ENCODE peak calls at places on chromosomes 16 and 17, in nine cellular contexts. H, P, G, S, D, V, B, U and Y are unnamed samples.

GRCh38 chr16:17529982-17530760 is 59.4 kb upstream of the XYLT1 start:
- DNase-seq in H (no peak), P (peak), G (no peak), S (no peak), D (no peak), V (no peak), B (no peak), U (no peak), Y (no peak)

GRCh38 chr17:67245073-67245693 is at the start of gene HELZ:
- DNase-seq in H (peak), P (peak), G (peak), S (peak), D (peak), V (peak), B (peak), U (peak), Y (peak)

GRCh38 chr16:81357711-81358270 is 43.0 kb downstream of the GAN start:
- DNase-seq in H (no peak), P (no peak), G (no peak), S (no peak), D (no peak), V (no peak), B (no peak), U (no peak), Y (no peak)

GRCh38 chr16:29820730-29821662 is 734 bp downstream of the MVP start:
- DNase-seq in H (no peak), P (peak), G (no peak), S (peak), D (no peak), V (no peak), B (peak), U (no peak), Y (peak)

GRCh38 chr16:89653656-89654295 is 3.7 kb downstream of the CHMP1A start:
- DNase-seq in H (no peak), P (no peak), G (no peak), S (no peak), D (no peak), V (no peak), B (no peak), U (no peak), Y (no peak)

GRCh38 chr17:57211543-57211942 is 44.8 kb upstream of the MSI2 start:
- DNase-seq in H (no peak), P (no peak), G (no peak), S (no peak), D (no peak), V (no peak), B (peak), U (no peak), Y (no peak)

GRCh38 chr16:54363760-54364159 is 77.2 kb upstream of the IRX3 start:
- DNase-seq in H (no peak), P (no peak), G (peak), S (no peak), D (no peak), V (peak), B (no peak), U (no peak), Y (no peak)

GRCh38 chr16:83744521-83744981 is 63.2 kb upstream of the HSBP1 start:
- DNase-seq in H (no peak), P (no peak), G (no peak), S (no peak), D (no peak), V (peak), B (peak), U (no peak), Y (peak)

GRCh38 chr17:65660947-65661346 is 99.5 kb upstream of the AXIN2 start:
- DNase-seq in H (peak), P (no peak), G (no peak), S (no peak), D (no peak), V (peak), B (peak), U (no peak), Y (no peak)

GRCh38 chr17:56909742-56910508 is 3.9 kb downstream of the TRIM25 start:
- DNase-seq in H (no peak), P (no peak), G (no peak), S (no peak), D (no peak), V (no peak), B (no peak), U (no peak), Y (peak)

GRCh38 chr17:69913241-69914015 is 161.6 kb upstream of the KCNJ16 start:
- DNase-seq in H (no peak), P (no peak), G (no peak), S (no peak), D (no peak), V (no peak), B (no peak), U (no peak), Y (no peak)

GRCh38 chr16:85253127-85253941 is 141.1 kb upstream of the CIBAR2 start:
- DNase-seq in H (peak), P (peak), G (peak), S (peak), D (no peak), V (peak), B (peak), U (no peak), Y (peak)

GRCh38 chr16:722835-723633 is 2.1 kb downstream of the ANTKMT start:
- DNase-seq in H (no peak), P (no peak), G (no peak), S (no peak), D (no peak), V (no peak), B (no peak), U (no peak), Y (no peak)

GRCh38 chr16:58499615-58500328 is at the start of gene NDRG4:
- DNase-seq in H (peak), P (no peak), G (peak), S (no peak), D (peak), V (peak), B (peak), U (peak), Y (peak)

GRCh38 chr17:17859909-17860760 is 23.3 kb upstream of the SREBF1 start:
- DNase-seq in H (peak), P (peak), G (peak), S (peak), D (no peak), V (peak), B (peak), U (no peak), Y (peak)

GRCh38 chr17:41340934-41341861 is 9.4 kb downstream of the KRT33A start:
- DNase-seq in H (no peak), P (peak), G (no peak), S (no peak), D (no peak), V (no peak), B (no peak), U (no peak), Y (no peak)

GRCh38 chr17:57935833-57936807 is 19.1 kb downstream of the CUEDC1 start:
- DNase-seq in H (peak), P (no peak), G (peak), S (no peak), D (no peak), V (peak), B (no peak), U (no peak), Y (no peak)

GRCh38 chr17:40529991-40530390 is 28.6 kb upstream of the TNS4 start:
- DNase-seq in H (no peak), P (no peak), G (no peak), S (no peak), D (no peak), V (no peak), B (peak), U (no peak), Y (no peak)

GRCh38 chr16:59341368-59341767 is 607.3 kb upstream of the GOT2 start:
- DNase-seq in H (no peak), P (no peak), G (peak), S (no peak), D (no peak), V (no peak), B (no peak), U (no peak), Y (no peak)

GRCh38 chr17:35239823-35240222 is 3.0 kb upstream of the SLFN5 start:
- DNase-seq in H (peak), P (no peak), G (no peak), S (no peak), D (no peak), V (no peak), B (no peak), U (no peak), Y (no peak)

GRCh38 chr17:1920948-1921351 is 91.1 kb downstream of the RPA1 start:
- DNase-seq in H (no peak), P (no peak), G (no peak), S (peak), D (no peak), V (no peak), B (no peak), U (no peak), Y (peak)

GRCh38 chr16:11180489-11180888 is 75.5 kb downstream of the SOCS1 start:
- DNase-seq in H (no peak), P (no peak), G (no peak), S (no peak), D (no peak), V (no peak), B (peak), U (no peak), Y (peak)

GRCh38 chr16:87789437-87790277 is 23.9 kb upstream of the KLHDC4 start:
- DNase-seq in H (peak), P (no peak), G (no peak), S (no peak), D (peak), V (no peak), B (peak), U (no peak), Y (no peak)

GRCh38 chr17:35166526-35166925 is 18.9 kb downstream of the UNC45B start:
- DNase-seq in H (no peak), P (no peak), G (no peak), S (no peak), D (no peak), V (no peak), B (no peak), U (no peak), Y (no peak)

GRCh38 chr17:39062846-39063680 is 88.4 kb downstream of the PLXDC1 start:
- DNase-seq in H (no peak), P (no peak), G (no peak), S (peak), D (no peak), V (no peak), B (peak), U (no peak), Y (no peak)

GRCh38 chr17:1134634-1135324 is 45.0 kb downstream of the ABR start:
- DNase-seq in H (no peak), P (no peak), G (no peak), S (no peak), D (no peak), V (no peak), B (no peak), U (no peak), Y (no peak)

GRCh38 chr17:77741109-77741508 is 217.4 kb upstream of the TNRC6C start:
- DNase-seq in H (no peak), P (peak), G (no peak), S (no peak), D (no peak), V (peak), B (no peak), U (no peak), Y (no peak)

GRCh38 chr17:61235001-61235820 is 164.4 kb upstream of the TBX2 start:
- DNase-seq in H (no peak), P (no peak), G (no peak), S (no peak), D (no peak), V (no peak), B (no peak), U (no peak), Y (peak)

DNA sequence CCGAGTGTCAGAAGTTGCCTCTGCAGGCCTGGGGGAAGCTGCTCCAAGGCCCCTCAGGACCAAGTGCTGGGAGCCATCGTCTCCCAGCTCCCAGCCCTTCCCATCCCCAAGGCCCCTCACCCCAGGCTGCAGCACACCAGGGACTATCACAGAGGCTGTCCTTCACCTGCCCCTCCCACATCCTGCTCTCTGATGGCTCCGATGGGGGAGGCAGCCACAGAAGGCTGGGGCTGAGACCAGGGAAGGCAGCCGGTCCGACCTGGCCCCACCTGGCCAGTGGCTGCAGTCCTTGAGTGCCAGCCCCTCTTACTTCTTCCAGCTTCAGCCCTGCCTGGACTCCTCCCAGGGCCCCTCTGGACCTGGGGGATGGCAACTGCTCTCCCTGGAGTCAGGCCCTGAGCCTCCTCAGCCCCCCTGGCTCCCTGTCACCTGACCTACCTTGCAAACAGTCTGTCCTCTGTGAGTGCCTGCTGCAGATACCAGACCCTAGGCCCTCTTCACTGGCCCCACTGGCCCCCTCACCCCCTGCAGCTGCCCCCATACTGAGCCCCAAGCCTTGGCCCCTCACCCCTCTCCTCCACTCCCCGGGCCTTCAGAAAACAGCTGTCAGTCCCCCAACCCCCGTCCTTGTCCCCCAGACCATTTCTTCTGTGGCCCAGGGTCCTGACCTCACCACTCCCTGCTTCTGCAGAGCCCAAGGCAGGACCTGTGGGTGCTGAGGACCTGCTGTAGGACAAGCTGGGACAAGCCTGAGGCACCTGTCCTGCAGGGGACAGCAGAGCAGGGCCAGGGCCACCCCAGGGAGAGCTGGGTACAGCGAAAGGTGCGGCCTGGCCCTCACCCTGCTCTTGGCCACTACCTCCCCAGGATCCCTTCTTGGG is 12.6 kb upstream of the SRRM2 start:
- DNase-seq in H (no peak), P (no peak), G (no peak), S (no peak), D (no peak), V (no peak), B (no peak), U (no peak), Y (peak)
- TF ChIP-seq CTCF in H (no peak), P (no peak), G (no peak), S (no peak), D (no peak), V (no peak), B (no peak), U (no peak), Y (no peak)

DNA sequence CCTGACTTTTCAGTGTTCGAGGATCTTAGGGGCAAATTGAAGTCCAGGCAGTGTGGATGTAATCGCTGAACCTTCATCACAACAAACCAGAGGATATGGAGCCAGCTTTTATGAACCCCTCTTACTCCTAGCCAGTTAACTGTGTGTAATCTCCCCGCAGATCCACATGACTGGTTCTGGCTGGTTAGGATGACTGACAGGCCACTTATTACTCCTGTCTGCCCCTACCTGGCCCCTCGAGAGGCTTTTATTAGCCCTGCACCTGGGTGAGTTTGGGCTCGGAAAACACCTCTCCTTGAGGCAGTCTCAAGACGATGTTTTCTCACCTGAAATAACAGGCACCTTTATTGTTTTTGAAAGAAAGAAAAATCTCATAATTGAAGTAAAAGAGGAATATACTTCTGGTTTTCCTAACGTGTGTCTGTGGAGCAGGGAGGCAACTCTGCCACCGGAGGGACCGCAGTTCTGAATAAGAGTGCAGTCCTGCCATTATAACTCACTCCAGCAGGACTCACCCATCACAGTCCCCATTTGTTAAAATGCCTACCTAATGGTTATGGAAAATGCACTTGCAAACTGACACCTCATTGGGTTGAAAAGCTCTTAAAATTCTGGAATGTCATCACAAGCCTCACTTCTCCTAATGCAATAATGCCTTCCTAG is 291.9 kb upstream of the N4BP1 start:
- DNase-seq in H (no peak), P (no peak), G (peak), S (no peak), D (no peak), V (no peak), B (no peak), U (peak), Y (no peak)
- TF ChIP-seq CTCF in H (no peak), P (no peak), G (peak), S (no peak), D (peak), V (no peak), B (no peak), U (no peak), Y (no peak)

DNA sequence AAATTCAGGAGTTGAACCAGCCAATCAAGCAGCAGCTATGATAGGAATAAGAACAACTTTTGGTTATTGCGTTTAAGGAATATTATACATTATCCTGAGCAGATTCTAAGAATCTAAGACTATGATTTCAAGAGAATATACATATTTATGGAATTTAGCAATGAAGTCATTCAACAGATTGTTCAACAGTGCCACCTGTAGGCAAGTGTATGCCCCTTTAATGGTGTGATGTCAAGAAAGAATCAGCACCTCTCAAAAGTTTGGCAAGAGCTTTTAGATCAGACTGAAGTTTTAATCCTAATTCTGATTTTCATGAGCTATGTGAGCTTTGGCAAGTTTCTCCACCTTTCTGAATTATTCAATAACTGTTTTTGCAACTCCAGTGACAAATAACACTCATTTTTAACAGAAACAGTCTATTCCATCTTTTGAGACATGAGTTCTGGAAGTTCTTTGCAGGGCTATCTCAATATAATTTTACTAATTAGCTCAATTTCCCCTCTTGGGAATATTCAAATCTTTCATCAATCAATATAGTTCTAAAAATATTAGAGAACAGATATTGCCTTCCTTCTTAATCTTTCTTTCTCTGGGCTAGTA is 474.3 kb upstream of the TOM1L1 start:
- DNase-seq in H (no peak), P (no peak), G (peak), S (no peak), D (no peak), V (peak), B (peak), U (no peak), Y (no peak)
- TF ChIP-seq CTCF in H (no peak), P (no peak), G (peak), S (peak), D (no peak), V (peak), B (peak), U (no peak), Y (no peak)

DNA sequence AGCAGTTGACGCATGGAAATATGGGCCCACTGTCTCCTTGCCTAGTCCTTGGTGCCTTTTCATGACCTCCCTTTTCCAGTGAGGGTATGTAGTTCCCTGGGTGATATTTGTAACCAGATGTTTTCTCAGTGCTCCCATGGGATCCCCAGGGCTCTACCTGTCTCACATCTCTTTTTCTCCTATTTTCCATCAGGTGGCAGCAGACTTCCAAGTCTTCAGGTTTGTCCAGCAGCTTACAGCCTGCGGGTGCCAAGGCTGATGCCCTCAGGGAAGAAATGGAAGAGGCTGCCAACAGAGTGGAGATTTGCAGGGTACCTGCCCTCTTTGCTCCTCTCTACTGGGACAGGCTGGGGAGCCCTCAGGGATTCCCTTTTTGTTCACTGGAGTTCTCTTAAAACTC is 89.1 kb downstream of the ELAC2 start:
- DNase-seq in H (no peak), P (no peak), G (peak), S (no peak), D (no peak), V (peak), B (no peak), U (no peak), Y (no peak)
- TF ChIP-seq CTCF in H (no peak), P (no peak), G (peak), S (no peak), D (peak), V (no peak), B (peak), U (peak), Y (no peak)

DNA sequence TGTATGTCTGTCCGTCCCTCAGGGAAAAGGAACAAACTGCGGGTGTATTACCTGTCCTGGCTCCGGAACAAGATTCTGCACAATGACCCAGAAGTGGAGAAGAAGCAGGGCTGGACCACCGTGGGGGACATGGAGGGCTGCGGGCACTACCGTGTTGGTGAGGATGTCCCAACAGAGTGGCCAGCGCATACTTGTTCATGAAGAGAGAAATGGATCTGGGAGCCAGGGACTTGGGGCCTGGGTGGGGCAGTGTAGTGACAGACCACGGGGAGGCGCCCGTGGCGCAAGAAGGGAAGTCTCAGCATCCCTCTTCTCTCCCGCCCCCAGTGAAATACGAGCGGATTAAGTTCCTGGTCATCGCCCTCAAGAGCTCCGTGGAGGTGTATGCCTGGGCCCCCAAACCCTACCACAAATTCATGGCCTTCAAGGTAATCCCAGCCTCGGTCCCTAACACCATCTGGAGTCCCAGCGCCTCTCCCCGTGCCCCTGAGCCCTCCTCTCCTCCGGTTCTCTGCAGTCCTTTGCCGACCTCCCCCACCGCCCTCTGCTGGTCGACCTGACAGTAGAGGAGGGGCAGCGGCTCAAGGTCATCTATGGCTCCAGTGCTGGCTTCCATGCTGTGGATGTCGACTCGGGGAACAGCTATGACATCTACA is 3.5 kb upstream of the C17orf107 start:
- DNase-seq in H (no peak), P (no peak), G (peak), S (no peak), D (no peak), V (no peak), B (no peak), U (no peak), Y (peak)
- TF ChIP-seq CTCF in H (peak), P (no peak), G (peak), S (no peak), D (peak), V (peak), B (peak), U (no peak), Y (no peak)